ENCODE peak calls at places on chromosomes 4 and X, in six cellular contexts. One of them, this sample, is unnamed.

GRCh38 chrX:72094894-72095293 is 36.8 kb downstream of the RTL5 start:
- DNase-seq in GM12878: no peak
- DNase-seq in HepG2: no peak
- DNase-seq in H1: no peak
- DNase-seq in HCT116: no peak
- DNase-seq in K562: peak; percentile 36
- DNase-seq in this sample: no peak

GRCh38 chr4:6405417-6405747 is 67.0 kb downstream of the PPP2R2C start:
- DNase-seq in GM12878: no peak
- DNase-seq in HepG2: no peak
- DNase-seq in H1: no peak
- DNase-seq in HCT116: no peak
- DNase-seq in K562: no peak
- DNase-seq in this sample: no peak

GRCh38 chr4:185322805-185323204 is 72.9 kb downstream of the LRP2BP start:
- DNase-seq in GM12878: no peak
- DNase-seq in HepG2: no peak
- DNase-seq in H1: no peak
- DNase-seq in HCT116: no peak
- DNase-seq in K562: no peak
- DNase-seq in this sample: no peak

GRCh38 chrX:63581390-63581789 is 203.6 kb downstream of the ARHGEF9 start:
- DNase-seq in GM12878: no peak
- DNase-seq in HepG2: no peak
- DNase-seq in H1: peak; percentile 56
- DNase-seq in HCT116: no peak
- DNase-seq in K562: no peak
- DNase-seq in this sample: peak; percentile 80

GRCh38 chr4:7282094-7282370 is 89.7 kb downstream of the SORCS2 start:
- DNase-seq in GM12878: no peak
- DNase-seq in HepG2: no peak
- DNase-seq in H1: no peak
- DNase-seq in HCT116: no peak
- DNase-seq in K562: peak; percentile 13
- DNase-seq in this sample: no peak

GRCh38 chr4:169094656-169095231 is 84.7 kb upstream of the CBR4 start:
- DNase-seq in GM12878: no peak
- DNase-seq in HepG2: no peak
- DNase-seq in H1: no peak
- DNase-seq in HCT116: no peak
- DNase-seq in K562: no peak
- DNase-seq in this sample: no peak

GRCh38 chr4:139744232-139744631 is 78.6 kb downstream of the MGST2 start:
- DNase-seq in GM12878: no peak
- DNase-seq in HepG2: no peak
- DNase-seq in H1: no peak
- DNase-seq in HCT116: no peak
- DNase-seq in K562: no peak
- DNase-seq in this sample: no peak

GRCh38 chr4:166008510-166008909 is 135.5 kb downstream of the TLL1 start:
- DNase-seq in GM12878: no peak
- DNase-seq in HepG2: no peak
- DNase-seq in H1: no peak
- DNase-seq in HCT116: no peak
- DNase-seq in K562: no peak
- DNase-seq in this sample: no peak

GRCh38 chrX:30957753-30958152 is 68.7 kb upstream of the TAB3 start:
- DNase-seq in GM12878: no peak
- DNase-seq in HepG2: peak; percentile 20
- DNase-seq in H1: no peak
- DNase-seq in HCT116: no peak
- DNase-seq in K562: no peak
- DNase-seq in this sample: no peak

GRCh38 chr4:183618681-183619080 is 40.3 kb downstream of the RWDD4 start:
- DNase-seq in GM12878: no peak
- DNase-seq in HepG2: peak; percentile 88
- DNase-seq in H1: no peak
- DNase-seq in HCT116: no peak
- DNase-seq in K562: no peak
- DNase-seq in this sample: no peak

GRCh38 chr4:15253346-15253745 is 174.5 kb upstream of the C1QTNF7 start:
- DNase-seq in GM12878: peak; percentile 13
- DNase-seq in HepG2: no peak
- DNase-seq in H1: no peak
- DNase-seq in HCT116: no peak
- DNase-seq in K562: no peak
- DNase-seq in this sample: no peak

GRCh38 chrX:4830880-4831557 is 1117.6 kb upstream of the PRKX start:
- DNase-seq in GM12878: no peak
- DNase-seq in HepG2: peak; percentile 86
- DNase-seq in H1: no peak
- DNase-seq in HCT116: no peak
- DNase-seq in K562: no peak
- DNase-seq in this sample: no peak

GRCh38 chr4:5110901-5111300 is 59.6 kb downstream of the STK32B start:
- DNase-seq in GM12878: no peak
- DNase-seq in HepG2: no peak
- DNase-seq in H1: no peak
- DNase-seq in HCT116: no peak
- DNase-seq in K562: no peak
- DNase-seq in this sample: no peak

GRCh38 chr4:39937683-39938268 is 39.9 kb downstream of the PDS5A start:
- DNase-seq in GM12878: peak; percentile 48
- DNase-seq in HepG2: no peak
- DNase-seq in H1: no peak
- DNase-seq in HCT116: no peak
- DNase-seq in K562: no peak
- DNase-seq in this sample: no peak

GRCh38 chr4:179165339-179165738 is 1723.1 kb upstream of the AGA start:
- DNase-seq in GM12878: no peak
- DNase-seq in HepG2: no peak
- DNase-seq in H1: no peak
- DNase-seq in HCT116: no peak
- DNase-seq in K562: no peak
- DNase-seq in this sample: no peak

DNA sequence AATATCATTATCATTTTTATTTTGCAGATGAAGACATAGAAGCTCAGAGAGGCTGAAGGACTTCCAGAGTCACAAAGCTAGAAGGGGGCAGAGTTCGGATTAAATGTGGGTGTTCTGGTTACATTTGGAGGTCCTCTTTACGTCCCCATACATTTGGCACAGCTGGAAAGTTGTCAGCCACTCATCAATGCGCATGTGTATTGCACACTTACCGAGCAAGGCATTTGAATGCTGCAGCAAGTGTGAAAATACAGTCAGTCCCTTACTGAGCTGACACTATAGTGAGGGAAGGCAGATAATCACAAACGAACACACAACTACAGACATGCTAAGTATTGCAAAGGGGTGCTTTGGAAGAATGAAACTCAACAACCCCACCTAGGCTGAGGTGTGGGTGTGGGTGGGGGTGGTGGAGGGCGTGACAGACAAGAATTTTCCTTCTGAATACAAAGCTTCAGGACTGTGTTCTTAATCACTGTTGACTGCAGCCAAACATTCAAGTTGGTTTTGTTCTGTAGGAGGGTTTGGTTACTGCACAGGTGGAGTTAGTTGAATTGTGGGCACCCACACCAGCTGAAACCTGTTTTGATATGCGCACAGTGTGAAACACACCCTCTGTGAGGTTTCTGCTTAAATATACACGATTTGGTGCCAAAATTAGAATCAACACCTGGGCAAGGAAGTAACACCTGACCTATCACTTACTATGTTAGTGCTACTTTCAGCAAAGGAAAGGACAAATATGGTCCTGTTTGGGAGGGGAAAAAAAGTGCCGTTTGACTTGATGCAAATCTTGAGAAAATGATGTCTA is 72.4 kb downstream of the COQ2 start:
- DNase-seq in GM12878: peak; percentile 90
- DNase-seq in HepG2: no peak
- DNase-seq in H1: no peak
- DNase-seq in HCT116: no peak
- DNase-seq in K562: no peak
- DNase-seq in this sample: no peak
- H3K4me1 ChIP-seq in GM12878: peaks cover 29% of the 10 kb centered on the region
- H3K4me1 ChIP-seq in HepG2: peaks cover 9% of the 10 kb centered on the region
- H3K4me1 ChIP-seq in H1: peaks cover 4% of the 10 kb centered on the region
- H3K4me1 ChIP-seq in HCT116: peaks cover 27% of the 10 kb centered on the region
- H3K4me1 ChIP-seq in K562: no peaks in the 10 kb centered on the region
- H3K4me1 ChIP-seq in this sample: no peaks in the 10 kb centered on the region

DNA sequence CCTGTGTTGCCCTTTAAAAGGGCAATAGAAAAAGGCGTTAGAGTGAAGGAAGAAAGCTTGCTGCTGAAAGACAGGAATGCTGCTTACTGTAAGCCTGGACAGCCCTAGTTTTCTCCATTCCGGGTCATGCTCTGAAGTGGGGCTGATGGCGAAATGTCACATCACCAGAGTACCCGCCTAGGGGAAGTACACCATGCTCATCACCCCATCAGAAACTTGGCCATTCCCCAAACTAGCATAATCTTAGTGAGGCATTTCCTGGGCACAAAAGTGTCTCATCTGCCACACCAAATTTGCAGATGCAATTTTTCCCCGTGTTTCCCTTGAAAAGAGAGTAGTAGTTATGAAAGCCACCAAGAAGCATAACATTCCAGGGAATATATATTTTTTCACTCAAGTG is 47.8 kb upstream of the CAMK2D start:
- DNase-seq in GM12878: no peak
- DNase-seq in HepG2: no peak
- DNase-seq in H1: no peak
- DNase-seq in HCT116: no peak
- DNase-seq in K562: no peak
- DNase-seq in this sample: no peak
- TF ChIP-seq ZNF274 in GM12878: no peak
- TF ChIP-seq ZNF274 in HepG2: no peak
- TF ChIP-seq ZNF274 in H1: no peak
- TF ChIP-seq ZNF274 in HCT116: no peak
- TF ChIP-seq ZNF274 in K562: no peak
- TF ChIP-seq ZNF274 in this sample: no peak

GRCh38 chrX:68422478-68422877 is 10.8 kb downstream of the OPHN1 start:
- DNase-seq in GM12878: no peak
- DNase-seq in HepG2: no peak
- DNase-seq in H1: no peak
- DNase-seq in HCT116: no peak
- DNase-seq in K562: no peak
- DNase-seq in this sample: no peak
- H3K4me1 ChIP-seq in GM12878: no peaks in the 10 kb centered on the region
- H3K4me1 ChIP-seq in HepG2: no peaks in the 10 kb centered on the region
- H3K4me1 ChIP-seq in H1: no peaks in the 10 kb centered on the region
- H3K4me1 ChIP-seq in HCT116: no peaks in the 10 kb centered on the region
- H3K4me1 ChIP-seq in K562: no peaks in the 10 kb centered on the region
- H3K4me1 ChIP-seq in this sample: no peaks in the 10 kb centered on the region

DNA sequence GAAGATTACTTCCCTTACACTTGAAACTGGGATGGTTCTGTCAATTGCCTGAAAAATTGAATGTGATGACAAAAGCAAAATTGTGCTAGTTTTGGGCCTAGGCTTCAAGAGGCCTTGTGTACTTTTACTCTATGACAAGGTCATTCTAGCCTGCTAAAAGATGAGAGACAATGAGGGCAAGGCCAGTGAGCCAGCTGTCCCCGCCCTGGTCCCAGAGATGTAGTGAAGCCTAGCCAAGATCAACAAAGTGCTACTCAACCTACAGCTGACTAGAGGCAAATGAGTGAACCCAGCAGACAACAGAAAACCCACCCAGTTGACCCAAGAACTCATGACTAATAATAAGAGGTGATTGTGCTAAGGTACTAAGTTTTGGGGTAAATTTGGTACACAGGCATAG is 248.7 kb downstream of the IL15 start:
- DNase-seq in GM12878: no peak
- DNase-seq in HepG2: peak; percentile 16
- DNase-seq in H1: no peak
- DNase-seq in HCT116: no peak
- DNase-seq in K562: no peak
- DNase-seq in this sample: no peak
- TF ChIP-seq ZNF274 in GM12878: no peak
- TF ChIP-seq ZNF274 in HepG2: no peak
- TF ChIP-seq ZNF274 in H1: no peak
- TF ChIP-seq ZNF274 in HCT116: no peak
- TF ChIP-seq ZNF274 in K562: no peak
- TF ChIP-seq ZNF274 in this sample: no peak

DNA sequence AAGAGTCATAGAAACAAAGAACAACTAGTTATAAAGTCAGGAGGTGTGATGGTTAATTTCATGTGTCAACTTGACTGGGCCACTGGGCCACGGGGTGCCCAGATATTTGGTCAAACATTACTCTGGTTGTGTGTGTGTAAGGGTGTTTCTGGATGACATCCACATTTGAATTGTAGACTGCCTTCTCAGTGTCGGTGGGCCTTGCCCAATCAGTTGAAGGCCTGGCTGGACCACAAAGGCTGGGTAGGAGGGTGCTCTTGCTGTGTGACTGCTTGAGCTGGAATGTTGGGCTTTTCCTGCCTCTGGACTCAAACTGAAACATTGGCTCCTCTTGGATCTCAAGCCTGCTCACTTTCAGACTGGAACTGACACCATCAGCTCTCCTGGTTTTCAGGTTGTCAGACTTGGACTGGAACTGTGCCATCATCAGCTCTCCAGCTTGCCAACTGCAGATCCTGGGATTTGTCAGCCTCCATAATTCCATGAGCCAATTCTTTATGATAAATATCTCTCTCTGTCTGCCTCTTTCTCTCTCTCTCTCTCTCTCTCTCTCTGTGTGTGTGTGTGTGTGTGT is 41.4 kb downstream of the CLDN34 start:
- DNase-seq in GM12878: no peak
- DNase-seq in HepG2: no peak
- DNase-seq in H1: no peak
- DNase-seq in HCT116: no peak
- DNase-seq in K562: no peak
- DNase-seq in this sample: no peak
- H3K4me1 ChIP-seq in GM12878: peaks cover 9% of the 10 kb centered on the region
- H3K4me1 ChIP-seq in HepG2: peaks cover 78% of the 10 kb centered on the region
- H3K4me1 ChIP-seq in H1: peaks cover 21% of the 10 kb centered on the region
- H3K4me1 ChIP-seq in HCT116: no peaks in the 10 kb centered on the region
- H3K4me1 ChIP-seq in K562: no peaks in the 10 kb centered on the region
- H3K4me1 ChIP-seq in this sample: peaks cover 3% of the 10 kb centered on the region

GRCh38 chr4:149555146-149555545 is 260.5 kb downstream of the IQCM start:
- DNase-seq in GM12878: no peak
- DNase-seq in HepG2: no peak
- DNase-seq in H1: no peak
- DNase-seq in HCT116: no peak
- DNase-seq in K562: no peak
- DNase-seq in this sample: no peak

GRCh38 chr4:149553959-149554520 is 261.6 kb downstream of the IQCM start:
- DNase-seq in GM12878: no peak
- DNase-seq in HepG2: no peak
- DNase-seq in H1: no peak
- DNase-seq in HCT116: no peak
- DNase-seq in K562: no peak
- DNase-seq in this sample: no peak

GRCh38 chr4:149552601-149553000 is 263.0 kb downstream of the IQCM start:
- DNase-seq in GM12878: no peak
- DNase-seq in HepG2: no peak
- DNase-seq in H1: no peak
- DNase-seq in HCT116: no peak
- DNase-seq in K562: no peak
- DNase-seq in this sample: no peak

GRCh38 chr4:149549911-149550310 is 265.7 kb downstream of the IQCM start:
- DNase-seq in GM12878: no peak
- DNase-seq in HepG2: no peak
- DNase-seq in H1: no peak
- DNase-seq in HCT116: no peak
- DNase-seq in K562: no peak
- DNase-seq in this sample: peak; percentile 46
- TF ChIP-seq ZNF274 in GM12878: no peak
- TF ChIP-seq ZNF274 in HepG2: no peak
- TF ChIP-seq ZNF274 in H1: no peak
- TF ChIP-seq ZNF274 in HCT116: no peak
- TF ChIP-seq ZNF274 in K562: no peak
- TF ChIP-seq ZNF274 in this sample: no peak